ENCODE peak calls at places on chromosomes 11 and 22, in ten cellular contexts. One of them, this sample, is unnamed.

GRCh38 chr11:44734982-44735381 is 8.2 kb downstream of the TSPAN18 start:
- DNase-seq in PC-3: no peak
- DNase-seq in A549: no peak
- DNase-seq in BE2C: no peak
- DNase-seq in endothelial cell of umbilical vein: no peak
- DNase-seq in tibial nerve: no peak
- DNase-seq in fibroblast of mammary gland: no peak
- DNase-seq in lower lobe of right lung: no peak
- DNase-seq in suprapubic skin: no peak
- DNase-seq in HL-60: no peak
- DNase-seq in this sample: no peak

GRCh38 chr11:86440305-86440716 is 65.6 kb downstream of the CCDC81 start:
- DNase-seq in endothelial cell of umbilical vein: no peak
- DNase-seq in A549: no peak
- DNase-seq in tibial nerve: no peak
- DNase-seq in PC-3: no peak
- DNase-seq in suprapubic skin: no peak
- DNase-seq in lower lobe of right lung: no peak
- DNase-seq in HL-60: no peak
- DNase-seq in BE2C: no peak
- DNase-seq in fibroblast of mammary gland: peak
- DNase-seq in this sample: no peak

GRCh38 chr11:34648036-34648435 is 27.1 kb downstream of the EHF start:
- DNase-seq in BE2C: no peak
- DNase-seq in fibroblast of mammary gland: no peak
- DNase-seq in tibial nerve: no peak
- DNase-seq in HL-60: no peak
- DNase-seq in lower lobe of right lung: no peak
- DNase-seq in PC-3: no peak
- DNase-seq in suprapubic skin: no peak
- DNase-seq in A549: no peak
- DNase-seq in endothelial cell of umbilical vein: no peak
- DNase-seq in this sample: no peak

GRCh38 chr11:123628936-123629683 is 25.3 kb downstream of the SCN3B start:
- DNase-seq in HL-60: no peak
- DNase-seq in A549: no peak
- DNase-seq in endothelial cell of umbilical vein: peak
- DNase-seq in BE2C: peak
- DNase-seq in PC-3: peak
- DNase-seq in fibroblast of mammary gland: peak
- DNase-seq in suprapubic skin: no peak
- DNase-seq in tibial nerve: no peak
- DNase-seq in lower lobe of right lung: no peak
- DNase-seq in this sample: no peak

GRCh38 chr11:95283653-95284052 is 52.7 kb upstream of the SESN3 start:
- DNase-seq in fibroblast of mammary gland: peak
- DNase-seq in BE2C: no peak
- DNase-seq in endothelial cell of umbilical vein: no peak
- DNase-seq in A549: no peak
- DNase-seq in tibial nerve: no peak
- DNase-seq in PC-3: no peak
- DNase-seq in suprapubic skin: no peak
- DNase-seq in lower lobe of right lung: no peak
- DNase-seq in HL-60: peak
- DNase-seq in this sample: no peak

GRCh38 chr11:82790723-82791487 is 57.2 kb upstream of the FAM181B start:
- DNase-seq in lower lobe of right lung: no peak
- DNase-seq in A549: no peak
- DNase-seq in tibial nerve: no peak
- DNase-seq in suprapubic skin: no peak
- DNase-seq in HL-60: no peak
- DNase-seq in BE2C: peak
- DNase-seq in PC-3: no peak
- DNase-seq in endothelial cell of umbilical vein: peak
- DNase-seq in fibroblast of mammary gland: no peak
- DNase-seq in this sample: no peak

GRCh38 chr11:118882489-118882888 is 1.2 kb upstream of the CXCR5 start:
- DNase-seq in endothelial cell of umbilical vein: no peak
- DNase-seq in fibroblast of mammary gland: no peak
- DNase-seq in BE2C: no peak
- DNase-seq in A549: no peak
- DNase-seq in PC-3: no peak
- DNase-seq in tibial nerve: no peak
- DNase-seq in suprapubic skin: no peak
- DNase-seq in lower lobe of right lung: no peak
- DNase-seq in HL-60: no peak
- DNase-seq in this sample: no peak

GRCh38 chr11:106694501-106694900 is 323.8 kb downstream of the GUCY1A2 start:
- DNase-seq in HL-60: no peak
- DNase-seq in A549: no peak
- DNase-seq in endothelial cell of umbilical vein: no peak
- DNase-seq in lower lobe of right lung: no peak
- DNase-seq in fibroblast of mammary gland: no peak
- DNase-seq in PC-3: no peak
- DNase-seq in suprapubic skin: no peak
- DNase-seq in BE2C: no peak
- DNase-seq in tibial nerve: no peak
- DNase-seq in this sample: no peak

GRCh38 chr11:118057424-118058145 is 19.3 kb upstream of the TMPRSS4 start:
- DNase-seq in fibroblast of mammary gland: no peak
- DNase-seq in suprapubic skin: peak
- DNase-seq in BE2C: no peak
- DNase-seq in endothelial cell of umbilical vein: no peak
- DNase-seq in lower lobe of right lung: no peak
- DNase-seq in tibial nerve: no peak
- DNase-seq in HL-60: no peak
- DNase-seq in A549: no peak
- DNase-seq in PC-3: peak
- DNase-seq in this sample: no peak

GRCh38 chr11:72844356-72844755 is 30.1 kb downstream of the ATG16L2 start:
- DNase-seq in lower lobe of right lung: no peak
- DNase-seq in suprapubic skin: no peak
- DNase-seq in BE2C: no peak
- DNase-seq in tibial nerve: no peak
- DNase-seq in A549: no peak
- DNase-seq in fibroblast of mammary gland: peak
- DNase-seq in PC-3: no peak
- DNase-seq in HL-60: no peak
- DNase-seq in endothelial cell of umbilical vein: no peak
- DNase-seq in this sample: no peak

GRCh38 chr11:15053201-15053685 is 20.1 kb upstream of the CALCB start:
- DNase-seq in A549: peak
- DNase-seq in HL-60: no peak
- DNase-seq in suprapubic skin: no peak
- DNase-seq in tibial nerve: no peak
- DNase-seq in lower lobe of right lung: no peak
- DNase-seq in PC-3: no peak
- DNase-seq in fibroblast of mammary gland: peak
- DNase-seq in endothelial cell of umbilical vein: no peak
- DNase-seq in BE2C: no peak
- DNase-seq in this sample: no peak

GRCh38 chr11:1345752-1346513 is 36.5 kb upstream of the TOLLIP start:
- DNase-seq in A549: no peak
- DNase-seq in BE2C: no peak
- DNase-seq in lower lobe of right lung: no peak
- DNase-seq in endothelial cell of umbilical vein: no peak
- DNase-seq in suprapubic skin: peak
- DNase-seq in HL-60: no peak
- DNase-seq in tibial nerve: no peak
- DNase-seq in fibroblast of mammary gland: no peak
- DNase-seq in PC-3: no peak
- DNase-seq in this sample: no peak

GRCh38 chr11:108835624-108836023 is 170.8 kb downstream of the DDX10 start:
- DNase-seq in PC-3: no peak
- DNase-seq in tibial nerve: no peak
- DNase-seq in BE2C: no peak
- DNase-seq in lower lobe of right lung: no peak
- DNase-seq in suprapubic skin: no peak
- DNase-seq in HL-60: no peak
- DNase-seq in A549: no peak
- DNase-seq in endothelial cell of umbilical vein: no peak
- DNase-seq in fibroblast of mammary gland: no peak
- DNase-seq in this sample: no peak

GRCh38 chr11:131815631-131816030 is 445.2 kb downstream of the NTM start:
- DNase-seq in lower lobe of right lung: no peak
- DNase-seq in endothelial cell of umbilical vein: no peak
- DNase-seq in tibial nerve: no peak
- DNase-seq in fibroblast of mammary gland: no peak
- DNase-seq in BE2C: no peak
- DNase-seq in A549: no peak
- DNase-seq in PC-3: no peak
- DNase-seq in HL-60: no peak
- DNase-seq in suprapubic skin: no peak
- DNase-seq in this sample: no peak

GRCh38 chr11:129965248-129965647 is 37.4 kb downstream of the PRDM10 start:
- DNase-seq in endothelial cell of umbilical vein: no peak
- DNase-seq in fibroblast of mammary gland: no peak
- DNase-seq in suprapubic skin: no peak
- DNase-seq in tibial nerve: no peak
- DNase-seq in BE2C: no peak
- DNase-seq in HL-60: no peak
- DNase-seq in PC-3: no peak
- DNase-seq in A549: no peak
- DNase-seq in lower lobe of right lung: no peak
- DNase-seq in this sample: no peak

GRCh38 chr11:100918551-100919500 is 210.8 kb downstream of the PGR start:
- DNase-seq in lower lobe of right lung: no peak
- DNase-seq in endothelial cell of umbilical vein: no peak
- DNase-seq in HL-60: no peak
- DNase-seq in PC-3: peak
- DNase-seq in suprapubic skin: no peak
- DNase-seq in BE2C: peak
- DNase-seq in A549: peak
- DNase-seq in tibial nerve: no peak
- DNase-seq in fibroblast of mammary gland: no peak
- DNase-seq in this sample: peak

GRCh38 chr11:2229713-2230297 is 40.6 kb downstream of the ASCL2 start:
- DNase-seq in PC-3: no peak
- DNase-seq in A549: no peak
- DNase-seq in HL-60: no peak
- DNase-seq in fibroblast of mammary gland: no peak
- DNase-seq in suprapubic skin: no peak
- DNase-seq in lower lobe of right lung: no peak
- DNase-seq in BE2C: no peak
- DNase-seq in endothelial cell of umbilical vein: no peak
- DNase-seq in tibial nerve: no peak
- DNase-seq in this sample: no peak

GRCh38 chr11:126481303-126481680 is 125.8 kb downstream of the ST3GAL4 start:
- DNase-seq in tibial nerve: no peak
- DNase-seq in HL-60: no peak
- DNase-seq in PC-3: no peak
- DNase-seq in BE2C: no peak
- DNase-seq in lower lobe of right lung: no peak
- DNase-seq in suprapubic skin: no peak
- DNase-seq in A549: no peak
- DNase-seq in fibroblast of mammary gland: no peak
- DNase-seq in endothelial cell of umbilical vein: no peak
- DNase-seq in this sample: no peak

GRCh38 chr22:43948836-43949235 is 6.4 kb upstream of the SAMM50 start:
- DNase-seq in tibial nerve: no peak
- DNase-seq in lower lobe of right lung: no peak
- DNase-seq in endothelial cell of umbilical vein: no peak
- DNase-seq in fibroblast of mammary gland: no peak
- DNase-seq in HL-60: no peak
- DNase-seq in A549: no peak
- DNase-seq in PC-3: no peak
- DNase-seq in BE2C: no peak
- DNase-seq in suprapubic skin: no peak
- DNase-seq in this sample: no peak

GRCh38 chr11:71500601-71501021 is 26.5 kb upstream of the KRTAP5-7 start:
- DNase-seq in A549: no peak
- DNase-seq in HL-60: no peak
- DNase-seq in suprapubic skin: no peak
- DNase-seq in endothelial cell of umbilical vein: no peak
- DNase-seq in PC-3: peak
- DNase-seq in fibroblast of mammary gland: no peak
- DNase-seq in lower lobe of right lung: no peak
- DNase-seq in tibial nerve: no peak
- DNase-seq in BE2C: no peak
- DNase-seq in this sample: no peak
- TF ChIP-seq CTCF in A549: no peak
- TF ChIP-seq CTCF in HL-60: no peak
- TF ChIP-seq CTCF in suprapubic skin: no peak
- TF ChIP-seq CTCF in endothelial cell of umbilical vein: no peak
- TF ChIP-seq CTCF in PC-3: no peak
- TF ChIP-seq CTCF in fibroblast of mammary gland: no peak
- TF ChIP-seq CTCF in lower lobe of right lung: no peak
- TF ChIP-seq CTCF in tibial nerve: no peak
- TF ChIP-seq CTCF in BE2C: no peak
- TF ChIP-seq CTCF in this sample: no peak

GRCh38 chr11:68891356-68891948 is 12.2 kb downstream of the MRPL21 start:
- DNase-seq in suprapubic skin: no peak
- DNase-seq in BE2C: peak
- DNase-seq in tibial nerve: no peak
- DNase-seq in A549: no peak
- DNase-seq in HL-60: no peak
- DNase-seq in lower lobe of right lung: no peak
- DNase-seq in fibroblast of mammary gland: no peak
- DNase-seq in endothelial cell of umbilical vein: no peak
- DNase-seq in PC-3: no peak
- DNase-seq in this sample: no peak
- H3K4me3 ChIP-seq in suprapubic skin: peak
- H3K4me3 ChIP-seq in BE2C: peak
- H3K4me3 ChIP-seq in tibial nerve: no peak
- H3K4me3 ChIP-seq in A549: no peak
- H3K4me3 ChIP-seq in HL-60: no peak
- H3K4me3 ChIP-seq in lower lobe of right lung: no peak
- H3K4me3 ChIP-seq in fibroblast of mammary gland: no peak
- H3K4me3 ChIP-seq in endothelial cell of umbilical vein: no peak
- H3K4me3 ChIP-seq in PC-3: no peak
- H3K4me3 ChIP-seq in this sample: no peak

DNA sequence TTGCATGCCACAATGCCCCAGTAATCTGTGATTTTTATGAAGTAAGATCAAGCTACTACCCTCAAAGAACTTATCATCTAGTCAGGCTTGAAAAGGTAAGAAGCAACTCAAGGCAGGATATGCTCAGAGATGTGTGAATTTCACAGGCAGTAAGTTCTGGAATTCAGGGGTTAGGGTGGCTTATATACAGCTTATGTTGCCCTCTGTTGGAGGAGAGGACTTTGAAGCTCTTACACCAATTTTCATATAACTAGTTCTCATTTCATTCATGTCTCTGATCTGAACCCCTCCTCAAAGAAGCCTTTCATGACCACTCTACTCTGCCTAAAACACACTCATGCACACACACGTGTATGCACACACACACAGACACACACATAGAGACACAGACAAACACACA is 220.5 kb upstream of the ZBED5 start:
- DNase-seq in HL-60: no peak
- DNase-seq in A549: peak
- DNase-seq in lower lobe of right lung: no peak
- DNase-seq in tibial nerve: no peak
- DNase-seq in suprapubic skin: no peak
- DNase-seq in BE2C: no peak
- DNase-seq in endothelial cell of umbilical vein: no peak
- DNase-seq in fibroblast of mammary gland: peak
- DNase-seq in PC-3: peak
- DNase-seq in this sample: no peak
- TF ChIP-seq CTCF in HL-60: no peak
- TF ChIP-seq CTCF in A549: peak
- TF ChIP-seq CTCF in lower lobe of right lung: no peak
- TF ChIP-seq CTCF in tibial nerve: no peak
- TF ChIP-seq CTCF in suprapubic skin: no peak
- TF ChIP-seq CTCF in BE2C: no peak
- TF ChIP-seq CTCF in endothelial cell of umbilical vein: no peak
- TF ChIP-seq CTCF in fibroblast of mammary gland: peak
- TF ChIP-seq CTCF in PC-3: peak
- TF ChIP-seq CTCF in this sample: no peak

GRCh38 chr11:79437274-79437980 is 3.4 kb downstream of the TENM4 start:
- DNase-seq in fibroblast of mammary gland: peak
- DNase-seq in BE2C: peak
- DNase-seq in suprapubic skin: no peak
- DNase-seq in tibial nerve: peak
- DNase-seq in HL-60: no peak
- DNase-seq in endothelial cell of umbilical vein: peak
- DNase-seq in lower lobe of right lung: peak
- DNase-seq in A549: no peak
- DNase-seq in PC-3: no peak
- DNase-seq in this sample: no peak
- H3K4me3 ChIP-seq in fibroblast of mammary gland: peak
- H3K4me3 ChIP-seq in BE2C: peak
- H3K4me3 ChIP-seq in suprapubic skin: peak
- H3K4me3 ChIP-seq in tibial nerve: peak
- H3K4me3 ChIP-seq in HL-60: no peak
- H3K4me3 ChIP-seq in endothelial cell of umbilical vein: no peak
- H3K4me3 ChIP-seq in lower lobe of right lung: peak
- H3K4me3 ChIP-seq in A549: peak
- H3K4me3 ChIP-seq in PC-3: peak
- H3K4me3 ChIP-seq in this sample: peak

This sample was measured in LNCaP clone FGC.